ENCODE peak calls at places on chromosome 3, in seven cellular contexts. P is fibroblast of lung; U is IMR-90; Y is naive thymus-derived CD4-positive, alpha-beta T cell; K is tibial nerve; D is suprapubic skin; R is thoracic aorta. M is an unnamed sample. For H3K4me1, the result is how much of the 10 kb centered on the place peaks cover.

GRCh38 chr3:182738583-182739514 is 54.5 kb upstream of the ATP11B start:
- DNase-seq in Y (no peak), U (no peak), P (peak), K (no peak), D (no peak), R (no peak), M (no peak)

GRCh38 chr3:33687406-33688010 is 30.5 kb downstream of the CLASP2 start:
- DNase-seq in P (peak), R (no peak), U (peak), Y (no peak), K (no peak), D (no peak), M (no peak)

GRCh38 chr3:170346481-170347125 is 10.9 kb upstream of the SKIL start:
- DNase-seq in D (no peak), Y (no peak), R (no peak), U (peak), P (peak), K (no peak), M (no peak)

GRCh38 chr3:141940204-141940776 is 63.8 kb downstream of the ATP1B3 start:
- DNase-seq in D (peak), R (no peak), Y (no peak), K (no peak), P (peak), U (peak), M (no peak)

GRCh38 chr3:106824856-106825255 is 552.4 kb upstream of the CCDC54 start:
- DNase-seq in D (no peak), P (peak), U (peak), K (no peak), Y (no peak), R (no peak), M (no peak)

GRCh38 chr3:157226173-157226847 is 66.4 kb upstream of the CCNL1 start:
- DNase-seq in P (peak), D (no peak), U (peak), K (no peak), Y (no peak), R (no peak), M (no peak)

GRCh38 chr3:100533176-100533575 is 40.8 kb downstream of the TMEM45A start:
- DNase-seq in Y (no peak), U (no peak), K (no peak), P (no peak), R (no peak), D (no peak), M (no peak)

GRCh38 chr3:58474967-58475578 is 16.8 kb upstream of the KCTD6 start:
- DNase-seq in D (no peak), U (no peak), P (no peak), R (no peak), K (no peak), Y (no peak), M (no peak)

GRCh38 chr3:172562881-172563835 is 39.9 kb upstream of the TNFSF10 start:
- DNase-seq in P (peak), D (no peak), R (no peak), K (peak), Y (no peak), U (peak), M (peak)

GRCh38 chr3:50172615-50173220 is 17.6 kb downstream of the SEMA3F start:
- DNase-seq in D (no peak), Y (no peak), K (no peak), U (no peak), R (no peak), P (no peak), M (no peak)

GRCh38 chr3:62587169-62587568 is 213.8 kb upstream of the FEZF2 start:
- DNase-seq in Y (no peak), D (no peak), R (no peak), U (peak), P (peak), K (no peak), M (no peak)

GRCh38 chr3:77320514-77320913 is 280.6 kb downstream of the ROBO2 start:
- DNase-seq in P (peak), R (no peak), Y (no peak), D (no peak), U (peak), K (no peak), M (no peak)

GRCh38 chr3:120907659-120908029 is 361 bp upstream of the STXBP5L start:
- DNase-seq in K (no peak), D (no peak), Y (no peak), U (no peak), R (no peak), P (no peak), M (no peak)

DNA sequence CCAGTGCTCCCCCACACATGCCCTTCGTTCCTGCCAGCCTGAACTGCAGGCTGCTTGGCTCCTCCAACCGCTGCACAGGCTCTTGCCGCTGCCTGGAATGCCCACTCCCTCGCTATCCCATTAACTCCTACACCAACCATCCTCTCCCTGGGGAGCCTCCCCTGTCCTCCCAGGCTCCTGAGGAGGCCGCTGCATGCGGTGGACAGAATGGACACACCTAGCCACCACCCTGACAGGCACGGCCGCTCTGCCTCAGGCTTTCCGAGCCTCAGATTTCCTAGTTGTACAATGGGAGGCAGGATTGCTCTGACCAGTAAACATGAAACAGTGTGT is 2.3 kb downstream of the PLXNB1 start:
- DNase-seq in D (no peak), U (no peak), R (no peak), P (no peak), K (no peak), Y (no peak), M (no peak)
- H3K4me1 ChIP-seq in D (half or more), U (under half), R (half or more), P (under half), K (under half), Y (under half), M (under half)

DNA sequence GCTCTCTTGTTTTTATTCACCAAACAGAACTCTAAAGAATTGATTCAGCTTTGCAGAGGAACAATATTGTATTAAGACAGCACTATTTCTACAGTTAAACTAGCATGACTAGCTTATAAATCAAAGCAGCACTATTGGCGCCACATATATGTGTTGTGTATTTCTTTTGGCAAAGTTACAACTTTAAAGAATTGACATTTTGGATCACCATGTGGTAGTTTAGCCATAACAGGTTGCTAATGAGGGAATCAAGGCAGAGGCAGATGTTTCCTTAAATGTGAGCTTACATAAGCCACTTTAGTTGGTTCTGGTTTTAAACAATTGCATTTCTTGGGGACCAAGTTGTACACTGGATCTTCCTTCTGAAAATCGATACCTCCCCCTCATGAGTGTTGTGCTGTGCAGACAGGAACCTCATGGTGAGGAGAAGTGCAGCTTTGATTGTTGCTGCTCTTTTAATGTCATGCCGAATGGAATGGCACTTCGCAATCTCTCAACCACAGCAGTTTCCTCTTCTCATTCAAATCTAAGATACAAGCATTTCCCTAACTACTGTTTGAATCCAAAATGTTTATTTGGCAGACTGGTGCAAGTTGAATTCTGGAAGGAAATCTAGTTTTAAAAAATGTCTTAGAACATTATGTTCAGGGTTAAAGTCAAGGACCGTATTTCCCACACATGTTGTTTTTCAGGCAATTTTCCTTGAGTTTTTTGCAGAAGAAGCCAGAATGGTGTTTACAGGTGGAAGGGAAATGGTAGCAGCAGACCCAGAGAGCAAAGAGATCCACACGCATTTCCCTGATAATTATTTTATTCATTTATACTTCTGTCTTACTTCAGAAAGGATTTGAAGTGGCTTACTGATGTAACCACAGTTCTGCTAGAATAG is 151.3 kb downstream of the MYRIP start:
- DNase-seq in P (no peak), Y (no peak), K (peak), D (no peak), R (no peak), U (no peak), M (no peak)
- H3K27ac ChIP-seq in P (no peak), Y (no peak), K (peak), D (peak), R (peak), U (no peak), M (peak)

GRCh38 chr3:152295344-152295743 is 26.6 kb downstream of the MBNL1 start:
- DNase-seq in R (no peak), K (no peak), Y (no peak), U (no peak), D (no peak), P (no peak), M (no peak)
- H3K4me1 ChIP-seq in R (half or more), K (under half), Y (half or more), U (under half), D (half or more), P (under half), M (half or more)

DNA sequence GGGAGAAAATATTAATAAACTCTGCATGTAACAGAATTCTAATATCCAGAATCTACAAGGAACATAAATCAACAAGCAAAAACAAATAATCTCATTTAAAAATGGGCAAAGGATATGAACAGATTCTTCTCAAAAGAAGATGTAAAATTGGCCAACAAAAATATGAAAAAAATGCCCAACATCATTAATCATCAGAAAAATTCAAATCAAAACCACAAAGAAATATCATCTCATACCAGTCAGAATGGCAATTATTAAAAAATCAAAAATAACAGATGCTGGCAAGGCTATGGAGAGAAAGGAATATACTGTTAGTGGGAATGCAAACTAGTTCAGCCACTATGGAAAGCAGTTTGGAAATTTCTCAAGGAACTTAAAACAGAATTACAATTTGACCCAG is 150.7 kb upstream of the TRIM42 start:
- DNase-seq in D (no peak), Y (no peak), K (no peak), U (no peak), P (peak), R (no peak), M (no peak)
- H3K27ac ChIP-seq in D (no peak), Y (no peak), K (no peak), U (no peak), P (no peak), R (no peak), M (no peak)

M was measured in gastrocnemius medialis.